ENCODE peak calls at places on chromosomes 2 and 18, in ten cellular contexts. V, K, Z, C, Y, P, D, L, F and X are unnamed samples.

GRCh38 chr2:224688996-224689395 is 27.2 kb downstream of the CCDC195 start:
- DNase-seq in V (no peak), K (no peak), Z (no peak), C (no peak), Y (no peak), P (no peak), D (no peak), L (no peak), F (no peak), X (no peak)

GRCh38 chr18:13726972-13727331 is 479 bp downstream of the RNMT start:
- DNase-seq in V (peak), K (no peak), Z (peak), C (peak), Y (peak), P (no peak), D (peak), L (peak), F (peak), X (peak)

GRCh38 chr2:199302851-199303250 is 154.9 kb downstream of the SATB2 start:
- DNase-seq in V (peak), K (no peak), Z (no peak), C (no peak), Y (no peak), P (peak), D (no peak), L (no peak), F (no peak), X (peak)

GRCh38 chr2:150732064-150732463 is 244.6 kb upstream of the RND3 start:
- DNase-seq in V (peak), K (no peak), Z (no peak), C (no peak), Y (peak), P (peak), D (peak), L (no peak), F (no peak), X (peak)

GRCh38 chr2:56871641-56872040 is 687.9 kb downstream of the CCDC85A start:
- DNase-seq in V (no peak), K (no peak), Z (no peak), C (no peak), Y (no peak), P (no peak), D (no peak), L (no peak), F (no peak), X (no peak)

GRCh38 chr2:29304399-29304798 is 189.2 kb downstream of the CLIP4 start:
- DNase-seq in V (peak), K (no peak), Z (no peak), C (no peak), Y (no peak), P (no peak), D (peak), L (no peak), F (no peak), X (peak)

GRCh38 chr2:38215993-38216392 is 140.0 kb upstream of the CYP1B1 start:
- DNase-seq in V (no peak), K (no peak), Z (no peak), C (no peak), Y (peak), P (peak), D (no peak), L (no peak), F (no peak), X (no peak)

GRCh38 chr2:238947920-238948710 is 100.2 kb downstream of the TWIST2 start:
- DNase-seq in V (peak), K (peak), Z (no peak), C (no peak), Y (peak), P (peak), D (peak), L (no peak), F (peak), X (peak)

GRCh38 chr2:239818531-239819011 is 206.6 kb downstream of the NDUFA10 start:
- DNase-seq in V (no peak), K (peak), Z (no peak), C (no peak), Y (no peak), P (no peak), D (no peak), L (no peak), F (no peak), X (no peak)

GRCh38 chr18:78871631-78872030 is 108.0 kb upstream of the SALL3 start:
- DNase-seq in V (no peak), K (no peak), Z (no peak), C (no peak), Y (no peak), P (no peak), D (no peak), L (no peak), F (no peak), X (no peak)

GRCh38 chr2:120415060-120415459 is 69.1 kb downstream of the INHBB start:
- DNase-seq in V (no peak), K (no peak), Z (no peak), C (no peak), Y (no peak), P (no peak), D (no peak), L (no peak), F (no peak), X (no peak)

GRCh38 chr2:70144443-70145167 is 46.2 kb downstream of the C2orf42 start:
- DNase-seq in V (no peak), K (no peak), Z (no peak), C (no peak), Y (no peak), P (no peak), D (no peak), L (no peak), F (no peak), X (no peak)

GRCh38 chr2:108594132-108594981 is 60.1 kb downstream of the LIMS1 start:
- DNase-seq in V (peak), K (no peak), Z (no peak), C (no peak), Y (peak), P (peak), D (peak), L (no peak), F (no peak), X (peak)

GRCh38 chr2:24907106-24907505 is 12.9 kb downstream of the ADCY3 start:
- DNase-seq in V (no peak), K (no peak), Z (no peak), C (no peak), Y (peak), P (no peak), D (no peak), L (no peak), F (no peak), X (no peak)

GRCh38 chr2:6827516-6828298 is 38.0 kb downstream of the CMPK2 start:
- DNase-seq in V (peak), K (no peak), Z (no peak), C (peak), Y (no peak), P (no peak), D (no peak), L (no peak), F (no peak), X (no peak)

GRCh38 chr2:46335404-46335965 is 38.3 kb downstream of the EPAS1 start:
- DNase-seq in V (peak), K (no peak), Z (no peak), C (no peak), Y (peak), P (peak), D (no peak), L (no peak), F (peak), X (peak)

GRCh38 chr18:77162580-77162979 is 30.0 kb upstream of the MBP start:
- DNase-seq in V (no peak), K (no peak), Z (no peak), C (no peak), Y (no peak), P (no peak), D (no peak), L (no peak), F (no peak), X (peak)

GRCh38 chr2:17765423-17765822 is 11.5 kb downstream of the GEN1 start:
- DNase-seq in V (no peak), K (no peak), Z (no peak), C (no peak), Y (no peak), P (no peak), D (no peak), L (no peak), F (no peak), X (no peak)

GRCh38 chr2:204010611-204011560 is 74.3 kb downstream of the ICOS start:
- DNase-seq in V (no peak), K (no peak), Z (no peak), C (no peak), Y (peak), P (no peak), D (peak), L (no peak), F (no peak), X (peak)

GRCh38 chr2:112811841-112812306 is 24.7 kb downstream of the IL1B start:
- DNase-seq in V (peak), K (no peak), Z (peak), C (no peak), Y (peak), P (peak), D (peak), L (no peak), F (peak), X (peak)

GRCh38 chr2:177296047-177296446 is 31.5 kb upstream of the NFE2L2 start:
- DNase-seq in V (peak), K (no peak), Z (no peak), C (peak), Y (peak), P (peak), D (peak), L (no peak), F (peak), X (no peak)

GRCh38 chr2:129661942-129662341 is 317.5 kb upstream of the RAB6C start:
- DNase-seq in V (no peak), K (no peak), Z (no peak), C (no peak), Y (no peak), P (no peak), D (no peak), L (no peak), F (peak), X (no peak)

GRCh38 chr2:58853420-58853819 is 612.3 kb upstream of the FANCL start:
- DNase-seq in V (no peak), K (no peak), Z (no peak), C (no peak), Y (no peak), P (no peak), D (no peak), L (no peak), F (no peak), X (peak)

GRCh38 chr2:66443977-66444855 is 9.3 kb downstream of the MEIS1 start:
- DNase-seq in V (peak), K (no peak), Z (no peak), C (no peak), Y (no peak), P (peak), D (no peak), L (no peak), F (no peak), X (no peak)

GRCh38 chr2:59790186-59791142 is 763.0 kb downstream of the BCL11A start:
- DNase-seq in V (no peak), K (no peak), Z (no peak), C (no peak), Y (no peak), P (no peak), D (no peak), L (no peak), F (no peak), X (no peak)

GRCh38 chr2:127576433-127577207 is 41.1 kb downstream of the MYO7B start:
- DNase-seq in V (peak), K (peak), Z (peak), C (no peak), Y (no peak), P (peak), D (no peak), L (no peak), F (no peak), X (peak)

GRCh38 chr2:56244911-56245530 is 61.2 kb downstream of the CCDC85A start:
- DNase-seq in V (peak), K (no peak), Z (no peak), C (no peak), Y (peak), P (peak), D (peak), L (no peak), F (peak), X (peak)

GRCh38 chr2:142315353-142315752 is 184.5 kb upstream of the LRP1B start:
- DNase-seq in V (peak), K (no peak), Z (no peak), C (no peak), Y (no peak), P (peak), D (peak), L (no peak), F (no peak), X (no peak)

GRCh38 chr2:16062471-16063250 is 122.3 kb downstream of the MYCN start:
- DNase-seq in V (no peak), K (no peak), Z (no peak), C (no peak), Y (no peak), P (no peak), D (no peak), L (no peak), F (no peak), X (no peak)

GRCh38 chr2:27855476-27855875 is 34.7 kb downstream of the RBKS start:
- DNase-seq in V (peak), K (no peak), Z (no peak), C (no peak), Y (peak), P (peak), D (peak), L (no peak), F (no peak), X (peak)

GRCh38 chr2:11984556-11985158 is 238.2 kb downstream of the LPIN1 start:
- DNase-seq in V (no peak), K (no peak), Z (no peak), C (no peak), Y (no peak), P (no peak), D (no peak), L (no peak), F (no peak), X (no peak)

GRCh38 chr18:45374878-45375630 is 240.2 kb upstream of the SLC14A2 start:
- DNase-seq in V (peak), K (no peak), Z (no peak), C (no peak), Y (peak), P (no peak), D (peak), L (no peak), F (peak), X (no peak)

GRCh38 chr2:53422979-53423378 is 344.6 kb upstream of the CHAC2 start:
- DNase-seq in V (peak), K (no peak), Z (no peak), C (peak), Y (peak), P (peak), D (peak), L (no peak), F (peak), X (no peak)

GRCh38 chr2:5590836-5591235 is 101.3 kb upstream of the SOX11 start:
- DNase-seq in V (no peak), K (no peak), Z (no peak), C (no peak), Y (no peak), P (no peak), D (no peak), L (no peak), F (no peak), X (no peak)

GRCh38 chr18:70645971-70646370 is 357.1 kb downstream of the SOCS6 start:
- DNase-seq in V (no peak), K (no peak), Z (no peak), C (no peak), Y (no peak), P (no peak), D (peak), L (no peak), F (no peak), X (peak)

GRCh38 chr2:224973112-224974016 is 68.9 kb downstream of the DOCK10 start:
- DNase-seq in V (peak), K (no peak), Z (no peak), C (no peak), Y (peak), P (peak), D (peak), L (no peak), F (no peak), X (peak)

GRCh38 chr2:72165792-72166191 is 18.1 kb upstream of the CYP26B1 start:
- DNase-seq in V (peak), K (no peak), Z (no peak), C (no peak), Y (peak), P (no peak), D (no peak), L (no peak), F (no peak), X (no peak)

GRCh38 chr2:164621761-164622105 is 451 bp upstream of the GRB14 start:
- DNase-seq in V (no peak), K (no peak), Z (no peak), C (no peak), Y (no peak), P (no peak), D (peak), L (no peak), F (peak), X (peak)

GRCh38 chr2:31997653-31998052 is 13.2 kb downstream of the MEMO1 start:
- DNase-seq in V (peak), K (no peak), Z (no peak), C (no peak), Y (no peak), P (peak), D (no peak), L (no peak), F (no peak), X (no peak)